ENCODE peak calls at places on chromosomes 6 and 20, in four cellular contexts. U is CD8-positive, alpha-beta T cell; I is cardiac muscle cell; K is lower lobe of right lung. R is an unnamed sample. For H3K36me3 and H3K9me3, the result is how much of the 10 kb centered on the place peaks cover.

GRCh38 chr6:30013296-30013922 is 47.7 kb upstream of the POLR1H start:
- DNase-seq in I (peak), K (no peak), U (peak), R (peak)

GRCh38 chr6:35287671-35288396 is 9.8 kb upstream of the DEF6 start:
- DNase-seq in I (no peak), K (no peak), U (no peak), R (no peak)

GRCh38 chr6:29652198-29652584 is 4.7 kb upstream of the MOG start:
- DNase-seq in K (no peak), U (no peak), I (no peak), R (no peak)

GRCh38 chr6:130161627-130162404 is 60.9 kb downstream of the SAMD3 start:
- DNase-seq in I (peak), U (no peak), K (no peak), R (no peak)

GRCh38 chr6:103783344-103783743 is 1076.4 kb downstream of the HACE1 start:
- DNase-seq in K (no peak), U (no peak), I (peak), R (peak)

GRCh38 chr6:48111143-48111506 is at the start of gene PTCHD4:
- DNase-seq in K (peak), I (peak), U (no peak), R (no peak)

GRCh38 chr20:4736875-4737274 is 15.2 kb downstream of the PRND start:
- DNase-seq in I (no peak), U (no peak), K (no peak), R (no peak)

GRCh38 chr20:32189691-32190607 is 17.6 kb downstream of the PLAGL2 start:
- DNase-seq in K (peak), U (no peak), I (peak), R (peak)

GRCh38 chr6:84103029-84103428 is 69.5 kb downstream of the MRAP2 start:
- DNase-seq in I (peak), K (no peak), U (no peak), R (no peak)

GRCh38 chr6:3542032-3542640 is 85.3 kb upstream of the SLC22A23 start:
- DNase-seq in K (no peak), U (no peak), I (no peak), R (no peak)

GRCh38 chr20:60410865-60411264 is 452.6 kb downstream of the CDH26 start:
- DNase-seq in I (no peak), K (no peak), U (no peak), R (no peak)

GRCh38 chr6:157625764-157626163 is 197.3 kb upstream of the SNX9 start:
- DNase-seq in U (no peak), I (peak), K (no peak), R (no peak)
- TF ChIP-seq CTCF in U (no peak), I (no peak), K (no peak), R (no peak)

DNA sequence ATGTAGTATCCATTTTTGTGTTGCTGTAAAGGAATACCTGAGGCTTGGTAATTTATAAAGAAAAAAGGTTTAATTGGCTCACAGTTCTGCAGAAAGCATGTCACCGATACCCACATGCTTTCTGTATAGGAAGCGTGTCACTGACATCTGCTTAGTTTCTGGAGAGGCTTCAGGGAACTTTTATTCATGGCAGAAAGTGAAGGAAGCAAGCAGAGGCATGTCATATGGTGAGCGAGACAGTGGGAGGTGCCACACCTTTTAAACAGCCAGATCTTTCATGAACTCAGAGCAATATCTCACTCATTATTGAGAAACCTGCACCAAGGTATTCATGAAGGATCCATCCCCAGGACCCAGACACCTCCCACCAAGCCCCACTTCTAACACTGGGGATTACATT is 3.5 kb downstream of the SUMO4 start:
- DNase-seq in I (no peak), K (no peak), U (no peak), R (no peak)
- H3K36me3 ChIP-seq in I (under half), K (under half), U (under half), R (under half)

GRCh38 chr6:78132681-78133410 is 480.0 kb downstream of the MEI4 start:
- DNase-seq in U (no peak), I (no peak), K (no peak), R (no peak)
- H3K9me3 ChIP-seq in U (under half), I (under half), K (under half), R (under half)

GRCh38 chr6:27726620-27727023 is 185.6 kb downstream of the OR2B2 start:
- DNase-seq in I (no peak), K (no peak), U (no peak), R (no peak)

GRCh38 chr6:27720607-27721580 is 191.3 kb downstream of the OR2B2 start:
- DNase-seq in K (no peak), U (no peak), I (peak), R (no peak)
- TF ChIP-seq CTCF in K (no peak), U (no peak), I (no peak), R (no peak)